ENCODE peak calls at places on chromosome 19, in four cellular contexts. Y is colonic mucosa, P is GM06990, G is testis. I is an unnamed sample.

GRCh38 chr19:16457195-16457953 is 14.4 kb downstream of the EPS15L1 start:
- DNase-seq in Y (no peak), P (peak; percentile 34), G (no peak), I (no peak)

GRCh38 chr19:15181394-15181793 is 19.4 kb downstream of the NOTCH3 start:
- DNase-seq in Y (peak; percentile 46), P (no peak), G (no peak), I (no peak)

GRCh38 chr19:39659791-39660190 is 4.1 kb downstream of the LGALS16 start:
- DNase-seq in Y (no peak), P (no peak), G (no peak), I (no peak)

GRCh38 chr19:42282036-42282762 is 13.1 kb downstream of the CIC start:
- DNase-seq in Y (no peak), P (peak; percentile 17), G (no peak), I (no peak)

GRCh38 chr19:3575260-3575741 is 2.6 kb downstream of the HMG20B start:
- DNase-seq in Y (peak; percentile 28), P (no peak), G (peak; percentile 49), I (no peak)

GRCh38 chr19:52739576-52739975 is 4.7 kb upstream of the ZNF611 start:
- DNase-seq in Y (no peak), P (no peak), G (no peak), I (no peak)

GRCh38 chr19:4456566-4456842 is 1.1 kb downstream of the UBXN6 start:
- DNase-seq in Y (peak; percentile 45), P (no peak), G (peak; percentile 63), I (no peak)

GRCh38 chr19:15669440-15669839 is 3.4 kb upstream of the CYP4F12 start:
- DNase-seq in Y (no peak), P (no peak), G (no peak), I (no peak)

GRCh38 chr19:19628499-19629134 is 597 bp upstream of the LPAR2 start:
- DNase-seq in Y (peak; percentile 52), P (peak; percentile 57), G (peak; percentile 94), I (peak; percentile 45)

GRCh38 chr19:47603706-47604310 is 5.1 kb upstream of the BICRA start:
- DNase-seq in Y (no peak), P (no peak), G (no peak), I (no peak)
- H3K4me3 ChIP-seq in Y (no peak overlapping the region), P (no peak overlapping the region), G (no peak overlapping the region), I (no peak overlapping the region)

DNA sequence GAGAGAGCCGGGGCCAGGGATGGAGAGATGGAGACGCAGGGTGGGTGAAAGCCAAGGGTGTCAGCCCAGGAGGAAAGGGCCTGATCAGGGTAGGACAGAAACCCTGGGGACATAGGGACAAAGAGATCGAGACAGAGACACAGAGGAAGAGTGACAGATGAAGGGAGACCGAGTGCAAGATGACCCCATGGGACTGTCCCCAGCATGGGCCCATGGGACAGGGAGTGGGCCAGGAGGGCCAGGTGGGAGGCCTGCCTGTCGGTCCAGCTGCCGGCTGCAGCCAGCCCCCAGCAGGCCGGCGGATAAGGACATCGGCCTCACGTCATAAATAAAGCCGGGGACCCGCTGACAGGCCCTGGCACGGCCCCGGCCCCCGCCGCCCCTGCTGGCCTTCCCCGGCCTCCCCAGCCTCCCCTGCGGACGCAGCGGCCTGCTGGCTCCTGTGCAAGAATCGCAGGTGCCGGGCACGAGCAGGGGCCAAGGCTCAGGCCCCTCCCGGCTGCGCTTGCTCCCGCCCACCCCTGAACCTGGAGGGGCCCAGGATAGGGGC is 6.3 kb downstream of the REX1BD start:
- DNase-seq in Y (no peak), P (no peak), G (no peak), I (no peak)
- H3K4me3 ChIP-seq in Y (peak overlapping the region; percentile 19), P (peak overlapping the region; percentile 28), G (peak overlapping the region; percentile 15), I (peak overlapping the region; percentile 20)

GRCh38 chr19:49807174-49807830 is 5.8 kb downstream of the FUZ start:
- DNase-seq in Y (no peak), P (no peak), G (no peak), I (no peak)

GRCh38 chr19:49806613-49806946 is 6.5 kb downstream of the FUZ start:
- DNase-seq in Y (no peak), P (no peak), G (no peak), I (no peak)

GRCh38 chr19:49808762-49809154 is 4.3 kb downstream of the FUZ start:
- DNase-seq in Y (peak; percentile 97), P (peak; percentile 76), G (peak; percentile 97), I (peak; percentile 95)

GRCh38 chr19:49809155-49809986 is 3.7 kb downstream of the FUZ start:
- DNase-seq in Y (peak; percentile 67), P (no peak), G (peak; percentile 72), I (peak; percentile 32)

DNA sequence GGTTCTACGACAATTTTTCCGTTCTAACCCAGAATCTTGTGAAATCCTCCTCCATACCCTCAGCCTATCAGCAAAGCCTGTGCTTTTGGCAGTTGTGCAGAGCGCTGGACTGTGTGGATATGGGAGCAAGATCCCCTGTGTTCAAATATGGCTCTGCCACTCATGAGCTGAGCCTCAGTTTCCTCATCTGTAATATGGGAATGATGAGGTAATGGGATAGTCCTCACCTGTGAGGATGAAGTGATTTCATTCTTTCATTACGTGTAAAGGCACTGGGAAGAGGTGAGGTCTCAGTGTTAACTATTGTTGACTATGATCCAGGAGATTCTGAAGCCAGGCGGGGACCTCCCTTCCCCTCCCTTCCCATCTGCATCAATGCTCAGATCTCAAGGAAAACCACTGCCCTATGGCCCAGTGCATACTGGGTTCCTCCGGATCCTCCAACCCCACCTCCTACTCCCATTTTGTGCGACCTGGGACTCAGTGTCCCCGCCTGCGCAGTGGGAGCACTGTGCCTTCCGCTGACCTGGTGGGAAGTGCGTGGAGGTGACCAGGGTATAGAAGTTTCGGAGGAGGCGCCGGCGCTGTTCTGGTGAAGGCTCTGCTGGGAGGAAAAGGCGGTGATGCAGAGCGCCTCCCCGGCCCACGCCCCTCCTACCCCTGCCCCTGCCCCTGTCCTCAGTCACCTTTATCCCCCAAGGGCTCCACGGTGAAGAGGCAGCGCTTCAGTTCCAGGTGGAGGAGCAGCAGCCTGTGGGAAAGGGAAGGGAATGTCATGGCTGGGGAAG is 5.0 kb downstream of the FUZ start:
- DNase-seq in Y (no peak), P (no peak), G (no peak), I (no peak)
- H3K4me3 ChIP-seq in Y (no peak overlapping the region), P (no peak overlapping the region), G (peak overlapping the region; percentile 59), I (no peak overlapping the region)

GRCh38 chr19:1507192-1507660 is 5.6 kb downstream of the ADAMTSL5 start:
- DNase-seq in Y (no peak), P (no peak), G (no peak), I (no peak)
- H3K4me3 ChIP-seq in Y (no peak overlapping the region), P (no peak overlapping the region), G (no peak overlapping the region), I (no peak overlapping the region)

DNA sequence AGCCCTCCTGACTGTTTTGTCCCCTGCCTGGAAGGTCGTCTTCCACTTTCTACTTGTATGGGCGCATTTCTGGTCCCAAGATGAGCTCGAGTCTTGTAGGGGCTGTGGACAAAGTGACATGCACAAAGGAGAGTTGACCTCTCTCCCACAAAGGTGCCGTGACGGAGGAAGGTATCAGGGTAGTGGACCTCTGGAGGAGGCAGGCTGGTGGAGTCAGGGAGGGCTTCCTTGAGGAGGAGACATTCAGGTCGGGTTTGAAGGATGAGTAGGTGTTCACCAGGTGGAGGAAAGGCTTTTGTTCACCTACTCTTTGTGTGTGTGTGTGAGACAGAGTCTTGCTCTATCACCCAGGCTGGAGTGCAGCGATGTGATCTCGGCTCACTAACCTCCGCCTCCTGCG is 1.7 kb downstream of the CYTH2 start:
- DNase-seq in Y (no peak), P (no peak), G (no peak), I (no peak)
- H3K4me3 ChIP-seq in Y (no peak overlapping the region), P (no peak overlapping the region), G (no peak overlapping the region), I (no peak overlapping the region)

GRCh38 chr19:44653977-44654784 is 10.5 kb downstream of the PVR start:
- DNase-seq in Y (peak; percentile 87), P (peak; percentile 65), G (peak; percentile 80), I (peak; percentile 58)

GRCh38 chr19:44660081-44660480 is 11.2 kb upstream of the CEACAM19 start:
- DNase-seq in Y (no peak), P (no peak), G (no peak), I (no peak)

GRCh38 chr19:44661205-44661604 is 10.1 kb upstream of the CEACAM19 start:
- DNase-seq in Y (no peak), P (no peak), G (no peak), I (no peak)

GRCh38 chr19:44658069-44658727 is 13.1 kb upstream of the CEACAM19 start:
- DNase-seq in Y (no peak), P (no peak), G (peak; percentile 29), I (no peak)

DNA sequence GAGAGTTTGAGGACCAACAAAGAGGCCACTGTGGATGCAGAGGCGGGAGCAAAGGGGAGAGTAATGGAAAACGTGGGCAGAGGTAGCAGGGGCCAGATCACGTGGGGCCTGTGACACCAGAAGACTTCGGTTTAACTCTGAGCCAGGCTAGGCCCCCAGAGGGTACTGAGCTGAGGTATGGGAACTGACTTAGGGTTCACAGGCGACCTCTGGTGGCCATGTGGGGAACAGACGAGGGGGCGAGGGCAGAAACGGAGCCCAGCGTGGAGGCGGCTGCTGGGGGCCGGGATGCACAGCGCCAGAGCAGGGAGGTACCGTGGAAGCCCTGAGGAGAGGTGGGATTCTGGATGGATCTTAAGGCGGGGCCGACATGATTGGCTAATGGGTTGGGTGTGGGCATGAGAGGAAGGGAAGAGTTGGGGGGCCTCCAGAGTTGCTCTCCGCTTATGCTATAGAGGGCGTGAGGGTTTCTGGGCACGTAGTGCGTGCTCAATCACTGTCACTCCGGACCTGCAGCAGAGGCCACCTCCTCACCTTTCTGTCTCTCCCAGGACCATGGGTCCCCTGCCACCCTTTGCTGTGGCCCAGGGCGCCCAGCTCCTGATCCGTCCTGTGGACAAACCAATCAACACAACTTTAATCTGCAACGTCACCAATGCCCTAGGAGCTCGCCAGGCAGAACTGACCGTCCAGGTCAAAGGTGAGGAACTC is 13.7 kb downstream of the PVR start:
- DNase-seq in Y (peak; percentile 68), P (peak; percentile 57), G (peak; percentile 71), I (peak; percentile 17)
- H3K4me3 ChIP-seq in Y (no peak overlapping the region), P (no peak overlapping the region), G (no peak overlapping the region), I (no peak overlapping the region)

I was measured in prostate gland.